ENCODE peak calls at places on chromosomes 3 and 15, in seven cellular contexts. R, S, N, Q, B, I and Y are unnamed samples.

GRCh38 chr3:41907330-41908073 is 54.4 kb downstream of the ULK4 start:
- DNase-seq in R (no peak), S (no peak), N (no peak), Q (no peak), B (no peak), I (no peak), Y (no peak)

GRCh38 chr15:39213385-39213840 is 367.5 kb upstream of the THBS1 start:
- DNase-seq in R (no peak), S (no peak), N (peak), Q (no peak), B (no peak), I (no peak), Y (no peak)

GRCh38 chr15:69758810-69759410 is 306.3 kb downstream of the RPLP1 start:
- DNase-seq in R (peak), S (no peak), N (peak), Q (peak), B (peak), I (peak), Y (peak)

GRCh38 chr3:162390891-162391290 is 894.3 kb downstream of the OTOL1 start:
- DNase-seq in R (no peak), S (no peak), N (peak), Q (no peak), B (no peak), I (no peak), Y (no peak)

GRCh38 chr15:58348095-58348812 is 83.5 kb upstream of the LIPC start:
- DNase-seq in R (no peak), S (no peak), N (no peak), Q (no peak), B (no peak), I (no peak), Y (no peak)

GRCh38 chr15:39582286-39582976 is 1.6 kb downstream of the THBS1 start:
- DNase-seq in R (no peak), S (no peak), N (peak), Q (no peak), B (no peak), I (no peak), Y (no peak)

GRCh38 chr3:107676469-107677309 is 153.9 kb downstream of the BBX start:
- DNase-seq in R (no peak), S (no peak), N (no peak), Q (peak), B (no peak), I (no peak), Y (no peak)

GRCh38 chr15:64630403-64631107 is 144.8 kb downstream of the RBPMS2 start:
- DNase-seq in R (no peak), S (no peak), N (no peak), Q (no peak), B (no peak), I (no peak), Y (no peak)

GRCh38 chr3:185764168-185764988 is 60.5 kb downstream of the IGF2BP2 start:
- DNase-seq in R (no peak), S (no peak), N (peak), Q (no peak), B (no peak), I (no peak), Y (no peak)

GRCh38 chr15:99361541-99362185 is 110.4 kb downstream of the LRRC28 start:
- DNase-seq in R (no peak), S (no peak), N (no peak), Q (no peak), B (no peak), I (no peak), Y (no peak)

GRCh38 chr3:100783619-100784018 is 74.3 kb downstream of the TFG start:
- DNase-seq in R (no peak), S (no peak), N (no peak), Q (no peak), B (no peak), I (no peak), Y (no peak)

GRCh38 chr15:33700695-33701303 is 267.5 kb upstream of the CHRM5 start:
- DNase-seq in R (peak), S (peak), N (peak), Q (peak), B (peak), I (peak), Y (peak)

GRCh38 chr15:51131596-51132290 is 37.0 kb upstream of the TNFAIP8L3 start:
- DNase-seq in R (no peak), S (no peak), N (no peak), Q (no peak), B (no peak), I (no peak), Y (no peak)

GRCh38 chr15:34304613-34305012 is 33.0 kb downstream of the SLC12A6 start:
- DNase-seq in R (no peak), S (no peak), N (peak), Q (no peak), B (no peak), I (no peak), Y (no peak)

GRCh38 chr3:177338697-177339219 is 141.5 kb upstream of the TBL1XR1 start:
- DNase-seq in R (no peak), S (no peak), N (no peak), Q (no peak), B (no peak), I (no peak), Y (no peak)

GRCh38 chr3:192940129-192940528 is 22.5 kb upstream of the MB21D2 start:
- DNase-seq in R (no peak), S (no peak), N (no peak), Q (no peak), B (no peak), I (no peak), Y (no peak)